ENCODE peak calls at places on chromosomes 12 and 14, in four cellular contexts. K, J, P and Z are unnamed samples.

GRCh38 chr14:102594514-102595175 is 2.2 kb downstream of the RCOR1 start:
- DNase-seq in K (peak), J (peak), P (peak), Z (peak)

GRCh38 chr12:99253068-99253467 is 394.5 kb upstream of the GARIN6 start:
- DNase-seq in K (no peak), J (no peak), P (no peak), Z (no peak)

GRCh38 chr14:74620497-74620921 is 8.5 kb upstream of the LTBP2 start:
- DNase-seq in K (peak), J (peak), P (no peak), Z (no peak)

GRCh38 chr12:127209318-127209717 is 1057.7 kb upstream of the TMEM132C start:
- DNase-seq in K (no peak), J (no peak), P (no peak), Z (no peak)

GRCh38 chr12:1825382-1826102 is 5.2 kb downstream of the LRTM2 start:
- DNase-seq in K (no peak), J (no peak), P (no peak), Z (no peak)

GRCh38 chr12:48125985-48126384 is 6.8 kb downstream of the PFKM start:
- DNase-seq in K (no peak), J (no peak), P (no peak), Z (no peak)

GRCh38 chr14:96851694-96852381 is 54.7 kb downstream of the VRK1 start:
- DNase-seq in K (no peak), J (no peak), P (no peak), Z (no peak)

GRCh38 chr14:104254735-104255400 is 116.5 kb downstream of the KIF26A start:
- DNase-seq in K (no peak), J (no peak), P (no peak), Z (no peak)

GRCh38 chr14:20343855-20344205 is 395 bp downstream of the PARP2 start:
- DNase-seq in K (peak), J (no peak), P (peak), Z (no peak)

GRCh38 chr14:75979071-75979571 is 2.7 kb downstream of the TGFB3 start:
- DNase-seq in K (peak), J (no peak), P (no peak), Z (no peak)

GRCh38 chr12:90854136-90854689 is 100.8 kb downstream of the CCER1 start:
- DNase-seq in K (peak), J (peak), P (no peak), Z (peak)

GRCh38 chr14:101075025-101075800 is 171.7 kb upstream of the RTL1 start:
- DNase-seq in K (no peak), J (no peak), P (no peak), Z (no peak)

GRCh38 chr14:51080622-51081021 is 14.3 kb downstream of the TRIM9 start:
- DNase-seq in K (no peak), J (no peak), P (no peak), Z (no peak)

GRCh38 chr14:99256483-99256874 is 15.5 kb downstream of the BCL11B start:
- DNase-seq in K (no peak), J (no peak), P (no peak), Z (no peak)

GRCh38 chr12:82650627-82651337 is 35.9 kb upstream of the TMTC2 start:
- DNase-seq in K (no peak), J (peak), P (no peak), Z (peak)

GRCh38 chr14:105944632-105945610 is 418.5 kb downstream of the TMEM121 start:
- DNase-seq in K (no peak), J (no peak), P (peak), Z (peak)

GRCh38 chr12:9707356-9707755 is 25.5 kb downstream of the CLECL1 start:
- DNase-seq in K (no peak), J (no peak), P (no peak), Z (no peak)

GRCh38 chr12:128910629-128911028 is 57.4 kb downstream of the GLT1D1 start:
- DNase-seq in K (no peak), J (no peak), P (no peak), Z (no peak)

GRCh38 chr12:108772247-108772646 is 40.9 kb upstream of the CORO1C start:
- DNase-seq in K (no peak), J (no peak), P (peak), Z (no peak)

GRCh38 chr12:51797301-51797700 is 51.2 kb downstream of the FIGNL2 start:
- DNase-seq in K (no peak), J (no peak), P (no peak), Z (no peak)

GRCh38 chr14:96626916-96627315 is 124.7 kb downstream of the PAPOLA start:
- DNase-seq in K (no peak), J (no peak), P (no peak), Z (no peak)

GRCh38 chr14:73802431-73803188 is 49.0 kb upstream of the PTGR2 start:
- DNase-seq in K (no peak), J (no peak), P (no peak), Z (no peak)

GRCh38 chr14:38412654-38413053 is 156.8 kb upstream of the CLEC14A start:
- DNase-seq in K (no peak), J (no peak), P (no peak), Z (no peak)

GRCh38 chr12:115473257-115473956 is 789.4 kb upstream of the TBX3 start:
- DNase-seq in K (no peak), J (no peak), P (no peak), Z (peak)

GRCh38 chr12:49662998-49663843 is 39.9 kb downstream of the PRPF40B start:
- DNase-seq in K (peak), J (peak), P (no peak), Z (no peak)

GRCh38 chr12:51752490-51752889 is 96.0 kb downstream of the FIGNL2 start:
- DNase-seq in K (peak), J (peak), P (no peak), Z (no peak)

GRCh38 chr12:53381739-53382630 is 2.0 kb downstream of the SP1 start:
- DNase-seq in K (peak), J (peak), P (no peak), Z (peak)

GRCh38 chr14:102066041-102066451 is 20.8 kb downstream of the HSP90AA1 start:
- DNase-seq in K (no peak), J (no peak), P (no peak), Z (no peak)

GRCh38 chr14:83757896-83758295 is 1772.0 kb upstream of the FLRT2 start:
- DNase-seq in K (peak), J (peak), P (no peak), Z (no peak)

GRCh38 chr14:103699261-103699661 is 16.0 kb downstream of the XRCC3 start:
- DNase-seq in K (no peak), J (no peak), P (no peak), Z (no peak)

GRCh38 chr12:69648476-69648875 is 37.8 kb upstream of the LRRC10 start:
- DNase-seq in K (peak), J (peak), P (no peak), Z (no peak)

GRCh38 chr12:26298785-26299621 is 103.6 kb downstream of the SSPN start:
- DNase-seq in K (peak), J (peak), P (no peak), Z (no peak)

GRCh38 chr12:124928095-124928911 is 13.9 kb upstream of the UBC start:
- DNase-seq in K (peak), J (peak), P (no peak), Z (no peak)